ENCODE peak calls at places on chromosomes 7 and 10, in eight cellular contexts. One of them, this sample, is unnamed.

GRCh38 chr10:62422068-62422590 is 48.0 kb downstream of the ZNF365 start:
- DNase-seq in activated CD8-positive, alpha-beta T cell treated with anti-CD3 and anti-CD28 coated beads for 36 hours: no peak
- DNase-seq in HT1080: peak; percentile 87
- DNase-seq in endothelial cell of umbilical vein: no peak
- DNase-seq in Calu3: no peak
- DNase-seq in NCI-H1105 treated with DMSO at 0.1 percent for 48 hours: no peak
- DNase-seq in activated naive CD4-positive, alpha-beta T cell treated with anti-CD3 and anti-CD28 coated beads, Interleukin-2, amount 50 U/mL, for 16 hours: no peak
- DNase-seq in cardiac muscle cell: peak; percentile 34
- DNase-seq in this sample: no peak

GRCh38 chr10:73591935-73592699 is 975 bp upstream of the USP54 start:
- DNase-seq in activated CD8-positive, alpha-beta T cell treated with anti-CD3 and anti-CD28 coated beads for 36 hours: peak; percentile 23
- DNase-seq in NCI-H1105 treated with DMSO at 0.1 percent for 48 hours: peak; percentile 18
- DNase-seq in endothelial cell of umbilical vein: no peak
- DNase-seq in activated naive CD4-positive, alpha-beta T cell treated with anti-CD3 and anti-CD28 coated beads, Interleukin-2, amount 50 U/mL, for 16 hours: peak; percentile 12
- DNase-seq in cardiac muscle cell: peak; percentile 58
- DNase-seq in HT1080: peak; percentile 65
- DNase-seq in Calu3: peak; percentile 80
- DNase-seq in this sample: no peak

GRCh38 chr10:57142925-57143576 is 782.0 kb upstream of the ZWINT start:
- DNase-seq in endothelial cell of umbilical vein: no peak
- DNase-seq in activated naive CD4-positive, alpha-beta T cell treated with anti-CD3 and anti-CD28 coated beads, Interleukin-2, amount 50 U/mL, for 16 hours: no peak
- DNase-seq in HT1080: no peak
- DNase-seq in Calu3: no peak
- DNase-seq in activated CD8-positive, alpha-beta T cell treated with anti-CD3 and anti-CD28 coated beads for 36 hours: no peak
- DNase-seq in cardiac muscle cell: no peak
- DNase-seq in NCI-H1105 treated with DMSO at 0.1 percent for 48 hours: no peak
- DNase-seq in this sample: no peak

GRCh38 chr10:6619663-6620062 is 39.6 kb upstream of the PRKCQ start:
- DNase-seq in activated CD8-positive, alpha-beta T cell treated with anti-CD3 and anti-CD28 coated beads for 36 hours: no peak
- DNase-seq in HT1080: no peak
- DNase-seq in activated naive CD4-positive, alpha-beta T cell treated with anti-CD3 and anti-CD28 coated beads, Interleukin-2, amount 50 U/mL, for 16 hours: no peak
- DNase-seq in endothelial cell of umbilical vein: no peak
- DNase-seq in NCI-H1105 treated with DMSO at 0.1 percent for 48 hours: no peak
- DNase-seq in cardiac muscle cell: no peak
- DNase-seq in Calu3: no peak
- DNase-seq in this sample: no peak

GRCh38 chr7:51316666-51317581 is at the start of gene COBL:
- DNase-seq in HT1080: no peak
- DNase-seq in activated CD8-positive, alpha-beta T cell treated with anti-CD3 and anti-CD28 coated beads for 36 hours: no peak
- DNase-seq in NCI-H1105 treated with DMSO at 0.1 percent for 48 hours: no peak
- DNase-seq in cardiac muscle cell: no peak
- DNase-seq in activated naive CD4-positive, alpha-beta T cell treated with anti-CD3 and anti-CD28 coated beads, Interleukin-2, amount 50 U/mL, for 16 hours: no peak
- DNase-seq in Calu3: peak; percentile 64
- DNase-seq in endothelial cell of umbilical vein: no peak
- DNase-seq in this sample: no peak

GRCh38 chr7:133789951-133790350 is 337.2 kb upstream of the LRGUK start:
- DNase-seq in activated CD8-positive, alpha-beta T cell treated with anti-CD3 and anti-CD28 coated beads for 36 hours: no peak
- DNase-seq in HT1080: no peak
- DNase-seq in activated naive CD4-positive, alpha-beta T cell treated with anti-CD3 and anti-CD28 coated beads, Interleukin-2, amount 50 U/mL, for 16 hours: no peak
- DNase-seq in endothelial cell of umbilical vein: no peak
- DNase-seq in cardiac muscle cell: no peak
- DNase-seq in NCI-H1105 treated with DMSO at 0.1 percent for 48 hours: no peak
- DNase-seq in Calu3: no peak
- DNase-seq in this sample: no peak

GRCh38 chr7:50788393-50788792 is 5.7 kb upstream of the GRB10 start:
- DNase-seq in Calu3: no peak
- DNase-seq in cardiac muscle cell: no peak
- DNase-seq in activated naive CD4-positive, alpha-beta T cell treated with anti-CD3 and anti-CD28 coated beads, Interleukin-2, amount 50 U/mL, for 16 hours: no peak
- DNase-seq in HT1080: no peak
- DNase-seq in endothelial cell of umbilical vein: no peak
- DNase-seq in NCI-H1105 treated with DMSO at 0.1 percent for 48 hours: no peak
- DNase-seq in activated CD8-positive, alpha-beta T cell treated with anti-CD3 and anti-CD28 coated beads for 36 hours: no peak
- DNase-seq in this sample: no peak

GRCh38 chr7:50152486-50152885 is 59.4 kb upstream of the ZPBP start:
- DNase-seq in activated CD8-positive, alpha-beta T cell treated with anti-CD3 and anti-CD28 coated beads for 36 hours: no peak
- DNase-seq in Calu3: no peak
- DNase-seq in NCI-H1105 treated with DMSO at 0.1 percent for 48 hours: no peak
- DNase-seq in activated naive CD4-positive, alpha-beta T cell treated with anti-CD3 and anti-CD28 coated beads, Interleukin-2, amount 50 U/mL, for 16 hours: no peak
- DNase-seq in HT1080: no peak
- DNase-seq in endothelial cell of umbilical vein: no peak
- DNase-seq in cardiac muscle cell: no peak
- DNase-seq in this sample: no peak

GRCh38 chr10:101959349-101959916 is 96.5 kb downstream of the ARMH3 start:
- DNase-seq in HT1080: peak; percentile 17
- DNase-seq in endothelial cell of umbilical vein: no peak
- DNase-seq in activated CD8-positive, alpha-beta T cell treated with anti-CD3 and anti-CD28 coated beads for 36 hours: no peak
- DNase-seq in cardiac muscle cell: no peak
- DNase-seq in activated naive CD4-positive, alpha-beta T cell treated with anti-CD3 and anti-CD28 coated beads, Interleukin-2, amount 50 U/mL, for 16 hours: no peak
- DNase-seq in Calu3: no peak
- DNase-seq in NCI-H1105 treated with DMSO at 0.1 percent for 48 hours: no peak
- DNase-seq in this sample: no peak

GRCh38 chr10:122441961-122442360 is 12.5 kb upstream of the ARMS2 start:
- DNase-seq in activated CD8-positive, alpha-beta T cell treated with anti-CD3 and anti-CD28 coated beads for 36 hours: no peak
- DNase-seq in HT1080: peak; percentile 84
- DNase-seq in endothelial cell of umbilical vein: peak; percentile 58
- DNase-seq in activated naive CD4-positive, alpha-beta T cell treated with anti-CD3 and anti-CD28 coated beads, Interleukin-2, amount 50 U/mL, for 16 hours: no peak
- DNase-seq in cardiac muscle cell: peak; percentile 49
- DNase-seq in NCI-H1105 treated with DMSO at 0.1 percent for 48 hours: no peak
- DNase-seq in Calu3: peak; percentile 22
- DNase-seq in this sample: no peak

GRCh38 chr10:89643812-89644690 is 991 bp downstream of the PANK1 start:
- DNase-seq in activated naive CD4-positive, alpha-beta T cell treated with anti-CD3 and anti-CD28 coated beads, Interleukin-2, amount 50 U/mL, for 16 hours: peak; percentile 61
- DNase-seq in NCI-H1105 treated with DMSO at 0.1 percent for 48 hours: peak; percentile 94
- DNase-seq in Calu3: peak; percentile 73
- DNase-seq in cardiac muscle cell: peak; percentile 97
- DNase-seq in activated CD8-positive, alpha-beta T cell treated with anti-CD3 and anti-CD28 coated beads for 36 hours: peak; percentile 86
- DNase-seq in HT1080: peak; percentile 98
- DNase-seq in endothelial cell of umbilical vein: peak; percentile 92
- DNase-seq in this sample: peak; percentile 73

This sample was measured in pulmonary artery endothelial cell.